ENCODE peak calls at places on chromosomes 2 and 18, in eight cellular contexts. M, L, C, E, A, W, V and R are unnamed samples.

GRCh38 chr2:46194856-46195255 is 102.4 kb upstream of the EPAS1 start:
- DNase-seq in M (no peak), L (no peak), C (no peak), E (no peak), A (no peak), W (no peak), V (no peak), R (no peak)

GRCh38 chr2:35365859-35366258 is 989.7 kb upstream of the CRIM1 start:
- DNase-seq in M (no peak), L (no peak), C (no peak), E (no peak), A (no peak), W (peak; percentile 18), V (no peak), R (no peak)

GRCh38 chr2:1781291-1782080 is 37.2 kb upstream of the PXDN start:
- DNase-seq in M (no peak), L (no peak), C (no peak), E (peak; percentile 57), A (no peak), W (no peak), V (no peak), R (no peak)

GRCh38 chr2:140734992-140735391 is 1395.8 kb downstream of the LRP1B start:
- DNase-seq in M (no peak), L (no peak), C (peak; percentile 10), E (no peak), A (no peak), W (no peak), V (no peak), R (no peak)

GRCh38 chr18:74715306-74715705 is 117.6 kb downstream of the ZNF407 start:
- DNase-seq in M (no peak), L (no peak), C (no peak), E (no peak), A (no peak), W (no peak), V (no peak), R (no peak)

GRCh38 chr2:642431-642815 is 34.8 kb downstream of the TMEM18 start:
- DNase-seq in M (no peak), L (no peak), C (no peak), E (no peak), A (no peak), W (no peak), V (no peak), R (peak; percentile 70)

GRCh38 chr2:16773080-16773713 is 107.6 kb upstream of the CYRIA start:
- DNase-seq in M (peak; percentile 74), L (no peak), C (peak; percentile 77), E (peak; percentile 57), A (no peak), W (peak; percentile 63), V (no peak), R (no peak)

GRCh38 chr2:83686863-83687262 is 772.2 kb downstream of the SUCLG1 start:
- DNase-seq in M (no peak), L (peak; percentile 17), C (peak; percentile 64), E (no peak), A (no peak), W (no peak), V (no peak), R (no peak)

GRCh38 chr2:74316616-74317295 is 26.5 kb downstream of the SLC4A5 start:
- DNase-seq in M (no peak), L (no peak), C (no peak), E (no peak), A (no peak), W (no peak), V (no peak), R (no peak)

GRCh38 chr2:106359512-106359911 is 108.7 kb downstream of the RGPD3 start:
- DNase-seq in M (no peak), L (no peak), C (no peak), E (no peak), A (no peak), W (no peak), V (no peak), R (no peak)

GRCh38 chr2:181472990-181473389 is 15.8 kb downstream of the ITGA4 start:
- DNase-seq in M (no peak), L (no peak), C (no peak), E (no peak), A (no peak), W (no peak), V (no peak), R (no peak)

GRCh38 chr2:233429175-233429897 is 75.0 kb downstream of the DGKD start:
- DNase-seq in M (no peak), L (peak; percentile 90), C (no peak), E (no peak), A (no peak), W (no peak), V (no peak), R (peak; percentile 74)

GRCh38 chr18:80037869-80038630 is 3.8 kb downstream of the RBFA start:
- DNase-seq in M (peak; percentile 81), L (no peak), C (no peak), E (no peak), A (no peak), W (no peak), V (no peak), R (no peak)

GRCh38 chr2:217279571-217279970 is 419.7 kb upstream of the TNP1 start:
- DNase-seq in M (no peak), L (peak; percentile 18), C (peak; percentile 55), E (peak; percentile 86), A (no peak), W (no peak), V (peak; percentile 86), R (no peak)

GRCh38 chr18:22847392-22847791 is 85.7 kb upstream of the RBBP8 start:
- DNase-seq in M (no peak), L (no peak), C (no peak), E (no peak), A (no peak), W (no peak), V (no peak), R (no peak)

GRCh38 chr2:31980674-31981356 is 30.0 kb downstream of the MEMO1 start:
- DNase-seq in M (no peak), L (no peak), C (peak; percentile 55), E (peak; percentile 41), A (no peak), W (peak; percentile 48), V (no peak), R (no peak)

GRCh38 chr18:10860937-10861336 is 288.4 kb downstream of the PIEZO2 start:
- DNase-seq in M (no peak), L (no peak), C (no peak), E (no peak), A (no peak), W (no peak), V (no peak), R (no peak)

GRCh38 chr2:189819297-189819704 is 35.1 kb downstream of the PMS1 start:
- DNase-seq in M (no peak), L (no peak), C (peak; percentile 14), E (no peak), A (no peak), W (no peak), V (peak; percentile 29), R (no peak)

GRCh38 chr2:215613265-215613664 is 177.4 kb upstream of the FN1 start:
- DNase-seq in M (no peak), L (no peak), C (peak; percentile 27), E (no peak), A (no peak), W (no peak), V (no peak), R (no peak)

GRCh38 chr2:42063383-42064171 is 15.8 kb downstream of the PKDCC start:
- DNase-seq in M (peak; percentile 64), L (no peak), C (no peak), E (peak; percentile 39), A (no peak), W (peak; percentile 48), V (peak; percentile 55), R (no peak)

GRCh38 chr2:12465631-12466135 is 251.1 kb upstream of the TRIB2 start:
- DNase-seq in M (no peak), L (no peak), C (no peak), E (no peak), A (no peak), W (no peak), V (no peak), R (no peak)
- TF ChIP-seq CTCF in M (no peak), L (no peak), C (no peak), E (no peak), A (no peak), W (no peak), V (no peak), R (no peak)

GRCh38 chr2:26451700-26452099 is 26.2 kb downstream of the OTOF start:
- DNase-seq in M (no peak), L (no peak), C (no peak), E (no peak), A (no peak), W (no peak), V (no peak), R (no peak)

GRCh38 chr2:26453421-26454329 is 24.2 kb downstream of the OTOF start:
- DNase-seq in M (no peak), L (no peak), C (no peak), E (no peak), A (no peak), W (no peak), V (no peak), R (no peak)

GRCh38 chr2:26448651-26449050 is 29.3 kb downstream of the OTOF start:
- DNase-seq in M (no peak), L (no peak), C (no peak), E (no peak), A (no peak), W (no peak), V (no peak), R (no peak)

GRCh38 chr2:26450031-26450635 is 27.8 kb downstream of the OTOF start:
- DNase-seq in M (no peak), L (no peak), C (no peak), E (no peak), A (no peak), W (no peak), V (no peak), R (no peak)

GRCh38 chr2:26449278-26450030 is 28.5 kb downstream of the OTOF start:
- DNase-seq in M (no peak), L (no peak), C (no peak), E (no peak), A (no peak), W (no peak), V (no peak), R (no peak)
- TF ChIP-seq CTCF in M (no peak), L (no peak), C (no peak), E (no peak), A (no peak), W (no peak), V (no peak), R (no peak)

GRCh38 chr2:71933467-71934319 is 214.0 kb downstream of the CYP26B1 start:
- DNase-seq in M (peak; percentile 37), L (no peak), C (peak; percentile 60), E (peak; percentile 40), A (no peak), W (peak; percentile 69), V (no peak), R (no peak)
- TF ChIP-seq CTCF in M (peak; percentile 61), L (no peak), C (peak; percentile 46), E (peak; percentile 58), A (no peak), W (peak; percentile 18), V (peak; percentile 51), R (peak; percentile 38)

DNA sequence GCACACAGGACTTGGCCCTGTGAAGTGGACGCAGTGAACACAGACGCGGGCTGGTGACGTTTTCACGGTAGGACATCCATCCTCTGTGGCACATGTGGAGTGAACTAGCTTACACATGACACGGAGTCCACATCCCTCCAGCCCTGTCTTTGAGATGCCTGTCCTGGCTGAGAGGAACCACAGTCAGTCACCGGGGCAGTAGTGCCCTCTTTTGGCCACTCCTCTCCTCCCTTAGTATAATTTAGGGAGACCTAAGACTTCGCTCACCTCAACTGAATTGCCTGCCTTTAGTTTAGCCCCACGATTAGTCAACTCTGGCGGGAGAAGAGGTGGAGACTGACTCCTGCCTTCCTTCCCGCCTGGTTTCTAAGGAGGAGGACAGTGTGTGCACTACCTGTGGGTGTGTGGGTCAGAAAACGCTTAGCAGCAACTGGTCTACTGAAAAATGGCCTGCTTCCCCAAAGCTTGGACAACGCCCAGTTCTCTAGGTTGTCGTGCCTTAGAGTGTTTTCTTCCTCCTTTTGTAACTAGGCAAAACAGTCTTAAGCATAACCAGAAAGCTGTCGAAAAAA is 70.6 kb downstream of the MBP start:
- DNase-seq in M (peak; percentile 49), L (peak; percentile 53), C (peak; percentile 70), E (peak; percentile 91), A (no peak), W (no peak), V (no peak), R (no peak)
- TF ChIP-seq CTCF in M (peak; percentile 66), L (peak; percentile 15), C (peak; percentile 12), E (peak; percentile 38), A (no peak), W (no peak), V (no peak), R (peak; percentile 44)